ENCODE peak calls at places on chromosomes 1 and 21, in ten cellular contexts. C is endodermal cell; S is neural crest cell; J is testis; E is A549; X is CD4-positive, alpha-beta T cell; B is cardiac fibroblast; F is sigmoid colon; Z is CD8-positive, alpha-beta T cell; Y is astrocyte. O is an unnamed sample.

GRCh38 chr1:219805191-219805590 is 123.2 kb downstream of the SLC30A10 start:
- DNase-seq in C (no peak), S (no peak), J (no peak), E (peak; percentile 10), X (no peak), B (no peak), F (no peak), Z (no peak), Y (no peak), O (peak; percentile 15)

GRCh38 chr1:43779266-43779665 is 71.9 kb downstream of the ST3GAL3 start:
- DNase-seq in C (no peak), S (no peak), J (no peak), E (no peak), X (no peak), B (no peak), F (no peak), Z (no peak), Y (no peak), O (no peak)

GRCh38 chr1:202198360-202198711 is 4.7 kb downstream of the LGR6 start:
- DNase-seq in C (no peak), S (no peak), J (no peak), E (no peak), X (no peak), B (no peak), F (no peak), Z (no peak), Y (no peak), O (no peak)

GRCh38 chr1:207034998-207035397 is 2.4 kb upstream of the C1orf116 start:
- DNase-seq in C (no peak), S (no peak), J (no peak), E (no peak), X (no peak), B (no peak), F (no peak), Z (no peak), Y (peak; percentile 74), O (peak; percentile 12)

GRCh38 chr1:115086176-115086830 is 3.0 kb downstream of the TSPAN2 start:
- DNase-seq in C (no peak), S (no peak), J (no peak), E (no peak), X (no peak), B (no peak), F (peak; percentile 83), Z (no peak), Y (no peak), O (no peak)

GRCh38 chr21:27134513-27134912 is 167.6 kb upstream of the ADAMTS5 start:
- DNase-seq in C (no peak), S (no peak), J (no peak), E (no peak), X (no peak), B (peak; percentile 3), F (no peak), Z (no peak), Y (no peak), O (no peak)

GRCh38 chr1:230165526-230165925 is 98.5 kb downstream of the GALNT2 start:
- DNase-seq in C (peak; percentile 25), S (no peak), J (peak; percentile 13), E (no peak), X (no peak), B (no peak), F (no peak), Z (no peak), Y (no peak), O (no peak)

GRCh38 chr1:37477198-37477931 is 3.0 kb downstream of the ZC3H12A start:
- DNase-seq in C (peak; percentile 77), S (no peak), J (no peak), E (peak; percentile 47), X (peak; percentile 72), B (peak; percentile 50), F (no peak), Z (peak; percentile 83), Y (peak; percentile 61), O (peak; percentile 62)

DNA sequence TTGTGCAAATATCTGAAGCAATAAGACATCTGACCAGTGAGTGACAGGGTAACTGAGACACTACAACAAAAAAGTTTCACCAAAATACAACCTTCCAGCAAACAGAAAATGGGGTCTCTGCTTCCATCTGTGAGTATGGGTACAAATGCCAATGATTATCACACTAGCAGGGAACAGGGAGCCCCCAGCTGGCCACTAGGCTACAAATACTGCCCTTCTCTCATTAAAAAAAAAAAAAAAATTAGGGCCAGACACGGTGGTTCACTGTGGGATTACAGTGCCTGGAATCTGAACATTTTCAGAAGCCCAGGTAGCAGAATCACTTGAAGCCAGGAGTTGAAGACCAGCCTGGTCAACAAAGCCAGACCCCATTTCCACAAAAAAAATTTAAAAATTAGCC is 48.4 kb upstream of the EDARADD start:
- DNase-seq in C (peak; percentile 58), S (no peak), J (no peak), E (peak; percentile 13), X (no peak), B (no peak), F (no peak), Z (no peak), Y (no peak), O (peak; percentile 4)
- TF ChIP-seq CTCF in C (peak; percentile 65), S (peak; percentile 42), J (no peak), E (peak; percentile 22), X (no peak), B (peak; percentile 1), F (no peak), Z (no peak), Y (no peak), O (peak; percentile 47)

GRCh38 chr1:226870323-226871046 is at the start of gene PSEN2:
- DNase-seq in C (peak; percentile 87), S (peak; percentile 41), J (peak; percentile 86), E (peak; percentile 61), X (peak; percentile 16), B (peak; percentile 55), F (peak; percentile 86), Z (peak; percentile 58), Y (peak; percentile 26), O (peak; percentile 14)
- TF ChIP-seq CTCF in C (peak; percentile 59), S (peak; percentile 43), J (peak; percentile 33), E (no peak), X (no peak), B (no peak), F (no peak), Z (no peak), Y (no peak), O (no peak)

DNA sequence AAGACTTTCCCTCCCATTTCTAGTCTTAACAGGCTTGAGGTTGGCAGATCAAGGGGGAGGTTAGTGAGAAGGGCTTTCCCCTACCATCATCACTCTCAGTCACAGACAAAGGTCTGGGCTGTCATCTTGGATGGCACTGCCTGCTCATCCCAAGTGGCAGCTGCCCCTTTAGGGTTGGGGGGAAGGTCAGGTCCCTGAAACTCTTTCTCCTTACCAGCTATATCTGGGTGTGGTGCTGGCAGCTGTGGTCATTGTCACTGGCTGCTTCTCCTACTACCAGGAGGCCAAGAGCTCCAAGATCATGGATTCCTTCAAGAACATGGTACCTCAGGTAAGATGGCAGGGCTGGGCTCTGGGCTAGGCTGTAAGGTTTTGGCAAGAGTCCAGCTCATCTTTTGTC is 8.2 kb downstream of the ATP1A2 start:
- DNase-seq in C (no peak), S (no peak), J (no peak), E (no peak), X (no peak), B (no peak), F (no peak), Z (no peak), Y (no peak), O (no peak)
- TF ChIP-seq CTCF in C (no peak), S (no peak), J (no peak), E (no peak), X (no peak), B (no peak), F (no peak), Z (no peak), Y (no peak), O (no peak)

GRCh38 chr1:231337043-231337471 is 595 bp downstream of the EXOC8 start:
- DNase-seq in C (no peak), S (no peak), J (no peak), E (no peak), X (peak; percentile 14), B (no peak), F (peak; percentile 79), Z (no peak), Y (no peak), O (no peak)

GRCh38 chr1:231335663-231336602 is 1.7 kb downstream of the EXOC8 start:
- DNase-seq in C (no peak), S (no peak), J (no peak), E (no peak), X (no peak), B (no peak), F (no peak), Z (no peak), Y (no peak), O (no peak)

GRCh38 chr1:231340328-231341013 is 2.4 kb downstream of the SPRTN start:
- DNase-seq in C (no peak), S (no peak), J (no peak), E (no peak), X (no peak), B (no peak), F (no peak), Z (no peak), Y (no peak), O (no peak)

GRCh38 chr1:231337472-231338269 is at the start of gene EXOC8:
- DNase-seq in C (peak; percentile 99), S (peak; percentile 99), J (peak; percentile 94), E (peak; percentile 97), X (peak; percentile 96), B (peak; percentile 97), F (peak; percentile 97), Z (peak; percentile 97), Y (peak; percentile 86), O (peak; percentile 91)

GRCh38 chr1:231338270-231339128 is at the start of gene SPRTN:
- DNase-seq in C (no peak), S (no peak), J (no peak), E (no peak), X (no peak), B (no peak), F (no peak), Z (no peak), Y (no peak), O (no peak)
- TF ChIP-seq CTCF in C (peak; percentile 5), S (no peak), J (no peak), E (no peak), X (peak; percentile 4), B (no peak), F (no peak), Z (no peak), Y (no peak), O (no peak)

GRCh38 chr1:241228339-241228738 is 128.7 kb downstream of the RGS7 start:
- DNase-seq in C (no peak), S (no peak), J (no peak), E (no peak), X (no peak), B (no peak), F (no peak), Z (no peak), Y (no peak), O (no peak)
- TF ChIP-seq CTCF in C (no peak), S (no peak), J (no peak), E (no peak), X (no peak), B (no peak), F (no peak), Z (no peak), Y (no peak), O (no peak)

GRCh38 chr1:45299981-45300668 is 26.6 kb upstream of the HPDL start:
- DNase-seq in C (peak; percentile 78), S (peak; percentile 33), J (peak; percentile 70), E (peak; percentile 73), X (no peak), B (peak; percentile 89), F (peak; percentile 73), Z (peak; percentile 37), Y (peak; percentile 49), O (peak; percentile 71)
- TF ChIP-seq CTCF in C (peak; percentile 90), S (peak; percentile 83), J (peak; percentile 80), E (peak; percentile 80), X (peak; percentile 75), B (peak; percentile 78), F (peak; percentile 70), Z (peak; percentile 88), Y (peak; percentile 84), O (peak; percentile 81)